ENCODE peak calls at places on chromosomes 12 and 14, in nine cellular contexts. B is GM12878; U is NCI-H1436; N is neural crest cell; Y is nephron progenitor cell; I is mesendoderm; V is EL; S is T-helper 9 cell; K is NK-92 treated with Interleukin-12 subunit alpha and Interleukin-12 subunit beta, amount 100 ng/mL, for 24 hours. M is an unnamed sample.

GRCh38 chr14:61025239-61026223 is 44.5 kb downstream of the SLC38A6 start:
- DNase-seq in Y (peak), S (peak), I (peak), K (peak), N (peak), U (peak), V (peak), B (no peak), M (peak)

GRCh38 chr12:49025463-49025862 is 6.9 kb upstream of the PRKAG1 start:
- DNase-seq in V (no peak), B (no peak), S (no peak), I (no peak), U (no peak), Y (no peak), K (no peak), N (no peak), M (no peak)

GRCh38 chr12:130835011-130835410 is 4.0 kb downstream of the STX2 start:
- DNase-seq in V (no peak), Y (peak), S (no peak), N (no peak), K (no peak), I (no peak), U (no peak), B (no peak), M (no peak)

GRCh38 chr14:93322886-93323596 is 9.8 kb downstream of the BTBD7 start:
- DNase-seq in U (no peak), S (no peak), Y (no peak), N (no peak), I (no peak), B (no peak), K (no peak), V (no peak), M (no peak)

GRCh38 chr12:113422030-113422900 is at the start of gene SDSL:
- DNase-seq in I (peak), N (peak), U (peak), V (peak), B (peak), S (no peak), K (no peak), Y (peak), M (peak)

GRCh38 chr12:131621701-131622421 is 89.0 kb upstream of the SFSWAP start:
- DNase-seq in B (no peak), U (no peak), S (no peak), V (no peak), K (no peak), Y (peak), N (peak), I (peak), M (no peak)

GRCh38 chr14:35858521-35859209 is 32.5 kb downstream of the BRMS1L start:
- DNase-seq in B (no peak), Y (no peak), V (peak), K (no peak), U (no peak), N (no peak), S (no peak), I (peak), M (no peak)

GRCh38 chr12:98085360-98085759 is 430.0 kb upstream of the TMPO start:
- DNase-seq in N (no peak), U (no peak), K (no peak), V (no peak), I (peak), B (no peak), S (no peak), Y (no peak), M (no peak)

GRCh38 chr14:68815288-68816182 is 22.7 kb upstream of the ZFP36L1 start:
- DNase-seq in K (no peak), I (peak), N (no peak), Y (no peak), S (no peak), B (no peak), V (peak), U (no peak), M (no peak)

GRCh38 chr12:70788774-70789173 is 131.8 kb downstream of the PTPRR start:
- DNase-seq in Y (no peak), U (no peak), N (no peak), I (no peak), S (no peak), V (no peak), B (no peak), K (no peak), M (no peak)

GRCh38 chr14:102889615-102890014 is 32.8 kb upstream of the AMN start:
- DNase-seq in I (no peak), K (no peak), V (no peak), S (no peak), B (no peak), U (no peak), N (no peak), Y (no peak), M (no peak)

GRCh38 chr12:100437038-100437841 is 36.4 kb upstream of the NR1H4 start:
- DNase-seq in Y (no peak), V (no peak), B (no peak), S (no peak), N (no peak), I (no peak), K (no peak), U (no peak), M (no peak)

GRCh38 chr12:114933428-114934160 is 249.6 kb upstream of the TBX3 start:
- DNase-seq in I (peak), N (no peak), B (no peak), K (no peak), V (peak), S (no peak), U (no peak), Y (no peak), M (no peak)

GRCh38 chr12:57621497-57622292 is 10.5 kb downstream of the ARHGEF25 start:
- DNase-seq in Y (peak), U (peak), N (peak), I (peak), B (no peak), K (no peak), V (peak), S (peak), M (peak)

GRCh38 chr12:104058796-104059195 is 5.5 kb upstream of the HCFC2 start:
- DNase-seq in V (no peak), I (no peak), B (no peak), N (no peak), U (no peak), Y (no peak), S (no peak), K (no peak), M (no peak)

GRCh38 chr12:13135336-13136178 is 32.1 kb upstream of the GSG1 start:
- DNase-seq in N (no peak), I (peak), B (no peak), S (no peak), U (no peak), V (peak), K (no peak), Y (no peak), M (no peak)

GRCh38 chr14:96146131-96146771 is 58.4 kb upstream of the BDKRB2 start:
- DNase-seq in N (no peak), K (no peak), V (peak), B (no peak), I (peak), S (no peak), Y (no peak), U (no peak), M (no peak)

M was measured in activated T-helper 2 cell treated with anti-CD3 and anti-CD28 coated beads, Interferon-gamma antibody, Interleukin-2, Interleukin-4, amounts not matched to agents 10 μg/mL and 5 μg/mL and 100 μg/mL, durations not matched to agents 14 hours and 24 hours and 36 hours.